ENCODE peak calls at places on chromosomes 12 and 14, in six cellular contexts. Z is tibial artery, X is MG63, B is adipocyte, V is A673, S is sigmoid colon. G is an unnamed sample.

GRCh38 chr14:24098927-24099813 is 5.1 kb downstream of the PCK2 start:
- DNase-seq in Z (no peak), X (no peak), B (no peak), V (no peak), S (no peak), G (no peak)

GRCh38 chr14:87491816-87492215 is 501.2 kb downstream of the GALC start:
- DNase-seq in Z (no peak), X (no peak), B (no peak), V (no peak), S (no peak), G (no peak)

GRCh38 chr12:6229224-6229748 is 29.1 kb downstream of the CD9 start:
- DNase-seq in Z (peak; percentile 61), X (no peak), B (peak; percentile 55), V (no peak), S (peak; percentile 86), G (no peak)

GRCh38 chr14:86799244-86799647 is 1193.7 kb downstream of the GALC start:
- DNase-seq in Z (no peak), X (peak; percentile 4), B (peak; percentile 93), V (peak; percentile 86), S (no peak), G (peak; percentile 80)

GRCh38 chr14:95815226-95815690 is 61.4 kb upstream of the TUNAR start:
- DNase-seq in Z (no peak), X (no peak), B (no peak), V (no peak), S (no peak), G (no peak)

GRCh38 chr12:46783881-46784280 is 41.9 kb downstream of the SLC38A4 start:
- DNase-seq in Z (no peak), X (peak; percentile 69), B (peak; percentile 69), V (no peak), S (no peak), G (peak; percentile 47)

GRCh38 chr14:103928011-103928890 is at the start of gene TDRD9:
- DNase-seq in Z (no peak), X (no peak), B (peak; percentile 54), V (no peak), S (no peak), G (no peak)

GRCh38 chr14:88242426-88242825 is 80.6 kb downstream of the KCNK10 start:
- DNase-seq in Z (no peak), X (no peak), B (no peak), V (no peak), S (no peak), G (no peak)

GRCh38 chr12:124453419-124454351 is 113.7 kb downstream of the NCOR2 start:
- DNase-seq in Z (peak; percentile 90), X (peak; percentile 93), B (peak; percentile 51), V (peak; percentile 94), S (peak; percentile 90), G (peak; percentile 50)

GRCh38 chr14:50320279-50320678 is 8.2 kb downstream of the DMAC2L start:
- DNase-seq in Z (no peak), X (no peak), B (peak; percentile 31), V (no peak), S (no peak), G (peak; percentile 71)

GRCh38 chr12:6313326-6313940 is 3.0 kb downstream of the PLEKHG6 start:
- DNase-seq in Z (no peak), X (no peak), B (no peak), V (no peak), S (no peak), G (no peak)

GRCh38 chr12:104615048-104615561 is 158.4 kb downstream of the CHST11 start:
- DNase-seq in Z (peak; percentile 54), X (no peak), B (no peak), V (no peak), S (peak; percentile 91), G (no peak)

GRCh38 chr12:17017402-17017801 is 411.4 kb upstream of the LMO3 start:
- DNase-seq in Z (no peak), X (no peak), B (no peak), V (no peak), S (no peak), G (no peak)

GRCh38 chr14:66009104-66009503 is 477.1 kb upstream of the CCDC196 start:
- DNase-seq in Z (peak; percentile 22), X (peak; percentile 70), B (peak; percentile 89), V (peak; percentile 84), S (no peak), G (peak; percentile 41)

GRCh38 chr12:50840809-50841487 is 1.8 kb upstream of the TMPRSS12 start:
- DNase-seq in Z (no peak), X (no peak), B (no peak), V (no peak), S (no peak), G (no peak)

GRCh38 chr12:57459750-57460400 is at the start of gene GLI1:
- DNase-seq in Z (no peak), X (no peak), B (peak; percentile 74), V (peak; percentile 51), S (no peak), G (no peak)

GRCh38 chr12:106760184-106760531 is 14.3 kb upstream of the RIC8B start:
- DNase-seq in Z (no peak), X (no peak), B (no peak), V (peak; percentile 56), S (no peak), G (peak; percentile 15)

GRCh38 chr12:71551529-71551928 is 111.9 kb downstream of the LGR5 start:
- DNase-seq in Z (no peak), X (no peak), B (peak; percentile 61), V (peak; percentile 58), S (no peak), G (no peak)

GRCh38 chr12:15005064-15005463 is 32.2 kb downstream of the PDE6H start:
- DNase-seq in Z (no peak), X (no peak), B (no peak), V (no peak), S (no peak), G (no peak)

GRCh38 chr14:94823556-94824341 is 53.8 kb upstream of the GSC start:
- DNase-seq in Z (no peak), X (peak; percentile 19), B (peak; percentile 62), V (peak; percentile 66), S (no peak), G (peak; percentile 7)

GRCh38 chr12:12443482-12443881 is 86.6 kb downstream of the BORCS5 start:
- DNase-seq in Z (peak; percentile 61), X (peak; percentile 79), B (no peak), V (no peak), S (peak; percentile 75), G (no peak)

GRCh38 chr12:124032265-124032886 is 59.4 kb downstream of the ZNF664 start:
- DNase-seq in Z (peak; percentile 34), X (peak; percentile 27), B (peak; percentile 91), V (peak; percentile 73), S (no peak), G (peak; percentile 57)

GRCh38 chr12:50326636-50327284 is 43.4 kb upstream of the LIMA1 start:
- DNase-seq in Z (no peak), X (peak; percentile 26), B (peak; percentile 83), V (peak; percentile 47), S (no peak), G (peak; percentile 36)

GRCh38 chr12:6541371-6542165 is 7.3 kb downstream of the GAPDH start:
- DNase-seq in Z (no peak), X (no peak), B (no peak), V (no peak), S (peak; percentile 63), G (no peak)

GRCh38 chr12:1937481-1938224 is 19.2 kb upstream of the CACNA2D4 start:
- DNase-seq in Z (no peak), X (no peak), B (no peak), V (no peak), S (no peak), G (no peak)

DNA sequence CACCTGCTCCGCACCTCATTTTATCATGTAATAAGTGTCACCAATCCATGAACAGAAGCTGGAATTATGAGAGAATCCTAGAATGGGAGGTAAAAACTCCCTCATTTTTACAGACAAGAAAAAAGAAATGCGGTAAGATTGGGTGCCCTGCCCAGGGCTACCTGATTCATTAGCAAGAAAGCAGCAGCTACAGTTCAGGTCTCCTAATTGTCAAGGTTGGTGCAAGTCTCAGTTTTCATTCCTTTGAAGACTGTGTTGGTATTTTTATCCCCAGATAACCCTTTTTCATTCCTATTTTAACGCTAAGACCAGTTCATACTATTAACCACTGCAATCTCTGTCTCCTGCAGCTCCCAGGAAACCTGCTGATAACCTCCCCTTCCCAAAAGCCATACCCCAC is 6.9 kb downstream of the DUSP6 start:
- DNase-seq in Z (no peak), X (no peak), B (no peak), V (no peak), S (no peak), G (no peak)
- H3K27me3 ChIP-seq in Z (no peaks in the 10 kb centered on the region), X (no peaks in the 10 kb centered on the region), B (no peaks in the 10 kb centered on the region), V (no peaks in the 10 kb centered on the region), S (no peaks in the 10 kb centered on the region), G (no peaks in the 10 kb centered on the region)

GRCh38 chr14:91837076-91837475 is 30.3 kb downstream of the TC2N start:
- DNase-seq in Z (no peak), X (no peak), B (no peak), V (no peak), S (no peak), G (no peak)
- H3K27me3 ChIP-seq in Z (no peaks in the 10 kb centered on the region), X (peaks cover 8% of the 10 kb centered on the region), B (peaks cover 18% of the 10 kb centered on the region), V (peaks cover 74% of the 10 kb centered on the region), S (no peaks in the 10 kb centered on the region), G (peaks cover 28% of the 10 kb centered on the region)

DNA sequence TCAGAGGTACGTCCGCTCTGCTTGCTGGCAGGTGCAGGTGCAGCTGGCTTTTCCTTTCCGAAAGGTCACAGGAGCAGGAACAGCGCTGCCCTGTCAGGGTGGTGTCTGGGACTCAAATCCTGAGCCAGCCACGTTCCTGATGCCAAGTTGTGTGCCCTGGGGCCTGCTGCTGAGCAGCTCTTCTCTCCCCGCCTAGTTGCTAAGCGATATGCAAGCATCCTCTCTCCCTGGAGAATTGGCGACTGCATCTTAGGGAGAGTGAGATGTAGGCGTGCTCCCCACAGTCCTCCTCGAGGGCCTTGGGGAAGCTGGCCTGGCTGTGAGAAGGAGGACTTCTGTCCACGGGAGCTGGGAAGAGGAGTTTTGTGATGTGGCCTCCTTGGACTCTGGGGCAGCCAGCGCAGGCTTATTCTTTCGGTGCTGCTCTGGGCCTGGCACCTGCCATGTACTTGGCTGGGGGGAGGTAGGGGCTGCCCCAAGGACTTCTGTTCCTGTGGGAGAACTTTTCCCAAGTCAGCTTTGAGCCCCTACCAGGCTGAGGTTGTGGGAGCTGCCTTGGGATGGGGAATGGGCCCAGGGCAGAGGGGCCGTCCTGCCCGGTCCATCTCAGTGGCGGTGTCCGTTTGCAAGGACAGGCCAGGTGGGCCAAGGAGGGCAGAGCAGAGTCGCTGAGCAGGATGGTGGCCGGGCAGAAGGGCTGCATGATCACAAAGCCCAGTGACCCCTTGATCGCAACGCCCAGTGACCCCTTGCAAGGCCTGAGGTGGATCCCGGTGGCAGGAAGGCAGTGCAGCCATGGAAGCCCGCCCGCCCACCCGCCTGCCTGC is 183.5 kb downstream of the ADGRD1 start:
- DNase-seq in Z (no peak), X (no peak), B (no peak), V (no peak), S (peak; percentile 55), G (no peak)
- H3K27me3 ChIP-seq in Z (no peaks in the 10 kb centered on the region), X (no peaks in the 10 kb centered on the region), B (peaks cover 7% of the 10 kb centered on the region), V (no peaks in the 10 kb centered on the region), S (no peaks in the 10 kb centered on the region), G (no peaks in the 10 kb centered on the region)

DNA sequence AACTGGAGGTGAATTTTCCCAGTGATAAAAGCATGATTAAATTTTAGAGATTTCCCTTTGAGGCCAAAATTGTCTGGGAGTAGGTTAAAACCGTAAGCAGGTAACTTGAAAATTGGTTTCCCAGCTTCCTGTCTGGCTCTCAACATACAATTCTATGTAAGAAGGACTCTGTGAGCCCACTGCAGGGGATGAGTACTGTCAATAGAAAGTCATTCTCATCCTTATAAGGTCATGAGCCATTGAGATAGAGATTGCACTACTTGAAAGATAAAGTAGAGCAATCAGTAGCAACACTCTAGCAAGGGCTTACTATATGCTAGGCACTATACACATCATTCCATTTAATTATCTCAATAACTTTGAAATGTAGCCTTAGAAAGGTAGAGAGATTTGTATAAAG is 225.6 kb upstream of the HMGA2 start:
- DNase-seq in Z (no peak), X (no peak), B (no peak), V (no peak), S (no peak), G (no peak)
- H3K27me3 ChIP-seq in Z (peaks cover 12% of the 10 kb centered on the region), X (no peaks in the 10 kb centered on the region), B (no peaks in the 10 kb centered on the region), V (no peaks in the 10 kb centered on the region), S (peaks cover 9% of the 10 kb centered on the region), G (no peaks in the 10 kb centered on the region)